ENCODE peak calls at places on chromosomes 7 and 10, in seven cellular contexts. T is cardiac fibroblast, D is B cell, S is breast epithelium, Y is ovary, I is nephron progenitor cell, K is mesothelial cell of epicardium. P is an unnamed sample.

GRCh38 chr7:29275018-29275318 is 80.4 kb downstream of the CHN2 start:
- DNase-seq in S (no peak), K (no peak), I (no peak), D (no peak), Y (no peak), T (no peak), P (no peak)

GRCh38 chr7:17095001-17095574 is 203.4 kb upstream of the AHR start:
- DNase-seq in D (no peak), S (peak; percentile 60), K (no peak), T (peak; percentile 64), I (no peak), Y (no peak), P (no peak)

GRCh38 chr7:26087321-26088091 is 64.5 kb upstream of the NFE2L3 start:
- DNase-seq in I (no peak), Y (no peak), K (no peak), S (no peak), T (no peak), D (no peak), P (no peak)

GRCh38 chr7:34260282-34260681 is 354.9 kb downstream of the BMPER start:
- DNase-seq in K (no peak), D (no peak), S (no peak), Y (no peak), I (no peak), T (peak; percentile 85), P (no peak)

GRCh38 chr7:35875292-35875691 is 74.4 kb downstream of the SEPTIN7 start:
- DNase-seq in D (no peak), S (no peak), K (no peak), T (peak; percentile 53), I (no peak), Y (no peak), P (no peak)

GRCh38 chr10:76329891-76330575 is 898.6 kb downstream of the LRMDA start:
- DNase-seq in D (no peak), T (peak; percentile 29), K (no peak), Y (no peak), I (no peak), S (no peak), P (no peak)

GRCh38 chr7:100773491-100773890 is 40.1 kb downstream of the ZAN start:
- DNase-seq in Y (no peak), K (no peak), S (no peak), D (no peak), T (no peak), I (no peak), P (peak; percentile 11)

GRCh38 chr10:4004144-4004543 is 219.1 kb upstream of the KLF6 start:
- DNase-seq in Y (no peak), I (peak; percentile 10), T (no peak), K (no peak), S (no peak), D (no peak), P (no peak)

GRCh38 chr10:16521311-16522016 is at the start of gene C1QL3:
- DNase-seq in Y (no peak), T (peak; percentile 36), I (peak; percentile 53), D (no peak), K (no peak), S (no peak), P (peak; percentile 63)

GRCh38 chr7:6202117-6202516 is 70.3 kb downstream of the CYTH3 start:
- DNase-seq in T (no peak), Y (no peak), D (no peak), S (no peak), I (no peak), K (no peak), P (no peak)

GRCh38 chr7:43112088-43112940 is at the start of gene HECW1:
- DNase-seq in K (no peak), T (no peak), I (peak; percentile 49), Y (no peak), S (no peak), D (no peak), P (peak; percentile 37)

GRCh38 chr10:133127291-133128125 is 32.5 kb upstream of the KNDC1 start:
- DNase-seq in K (no peak), Y (no peak), S (peak; percentile 42), D (peak; percentile 36), I (peak; percentile 65), T (no peak), P (peak; percentile 57)

GRCh38 chr10:90937645-90938258 is 16.9 kb upstream of the ANKRD1 start:
- DNase-seq in D (no peak), Y (no peak), I (no peak), S (no peak), K (no peak), T (no peak), P (no peak)

GRCh38 chr10:127907411-127908105 is 655 bp downstream of the PTPRE start:
- DNase-seq in Y (no peak), T (peak; percentile 72), D (no peak), K (no peak), I (peak; percentile 47), S (no peak), P (no peak)

GRCh38 chr7:98240961-98241673 is 10.9 kb downstream of the TECPR1 start:
- DNase-seq in Y (no peak), S (no peak), D (no peak), I (peak; percentile 73), T (peak; percentile 53), K (no peak), P (peak; percentile 74)

GRCh38 chr10:4372601-4373000 is 453.4 kb upstream of the AKR1E2 start:
- DNase-seq in T (peak; percentile 98), D (no peak), Y (no peak), I (no peak), K (no peak), S (no peak), P (no peak)

GRCh38 chr10:114525368-114525949 is 121.2 kb upstream of the AFAP1L2 start:
- DNase-seq in D (no peak), T (peak; percentile 29), I (no peak), S (no peak), K (no peak), Y (peak; percentile 15), P (no peak)

GRCh38 chr7:134828361-134828760 is 48.9 kb downstream of the CALD1 start:
- DNase-seq in K (no peak), T (no peak), S (no peak), Y (no peak), D (no peak), I (no peak), P (no peak)

GRCh38 chr10:359093-359492 is 223.8 kb downstream of the ZMYND11 start:
- DNase-seq in K (no peak), S (peak; percentile 15), I (no peak), Y (no peak), D (no peak), T (no peak), P (no peak)

GRCh38 chr10:15824498-15824897 is 35.8 kb downstream of the MINDY3 start:
- DNase-seq in S (no peak), Y (no peak), T (peak; percentile 56), K (no peak), I (no peak), D (no peak), P (no peak)

GRCh38 chr10:34184901-34185386 is 630.2 kb downstream of the PARD3 start:
- DNase-seq in D (no peak), I (no peak), T (no peak), K (no peak), S (no peak), Y (no peak), P (no peak)

GRCh38 chr10:131264110-131264788 is 47.3 kb downstream of the TCERG1L start:
- DNase-seq in K (no peak), T (no peak), Y (no peak), D (no peak), S (peak; percentile 35), I (no peak), P (no peak)

GRCh38 chr10:52740913-52741675 is 31.5 kb downstream of the MBL2 start:
- DNase-seq in K (no peak), I (peak; percentile 72), D (peak; percentile 49), T (peak; percentile 52), S (no peak), Y (no peak), P (peak; percentile 53)

GRCh38 chr7:124785994-124786393 is 20.4 kb upstream of the GPR37 start:
- DNase-seq in I (no peak), T (no peak), Y (no peak), D (no peak), S (no peak), K (no peak), P (no peak)

GRCh38 chr7:30430300-30430699 is 48.3 kb downstream of the NOD1 start:
- DNase-seq in D (no peak), K (no peak), S (peak; percentile 60), T (peak; percentile 16), Y (no peak), I (no peak), P (no peak)

GRCh38 chr10:7417103-7417623 is 6.3 kb upstream of the SFMBT2 start:
- DNase-seq in D (no peak), T (peak; percentile 64), K (no peak), S (no peak), Y (no peak), I (no peak), P (no peak)
- TF ChIP-seq CTCF in D (peak; percentile 77), T (peak; percentile 12), K (no peak), S (no peak), Y (no peak), I (peak; percentile 29), P (peak; percentile 50)

GRCh38 chr10:14182781-14183180 is 147.9 kb downstream of the FRMD4A start:
- DNase-seq in I (no peak), S (no peak), K (no peak), Y (no peak), T (no peak), D (no peak), P (no peak)

GRCh38 chr10:14184841-14185500 is 145.8 kb downstream of the FRMD4A start:
- DNase-seq in T (no peak), S (no peak), Y (no peak), K (no peak), D (peak; percentile 65), I (no peak), P (peak; percentile 65)

GRCh38 chr10:14190702-14191101 is 140.0 kb downstream of the FRMD4A start:
- DNase-seq in D (no peak), T (no peak), K (no peak), S (no peak), I (no peak), Y (no peak), P (no peak)

GRCh38 chr10:14185501-14186045 is 145.2 kb downstream of the FRMD4A start:
- DNase-seq in Y (no peak), D (peak; percentile 65), S (no peak), K (no peak), I (peak; percentile 27), T (peak; percentile 38), P (peak; percentile 61)

GRCh38 chr10:14186245-14186644 is 144.5 kb downstream of the FRMD4A start:
- DNase-seq in K (no peak), S (no peak), T (no peak), I (no peak), D (no peak), Y (no peak), P (no peak)
- TF ChIP-seq CTCF in K (no peak), S (no peak), T (peak; percentile 45), I (no peak), D (no peak), Y (no peak), P (peak; percentile 15)

GRCh38 chr7:2544541-2545188 is 10.7 kb downstream of the BRAT1 start:
- DNase-seq in K (no peak), Y (no peak), I (no peak), T (no peak), D (no peak), S (no peak), P (no peak)
- TF ChIP-seq CTCF in K (no peak), Y (no peak), I (no peak), T (no peak), D (no peak), S (no peak), P (no peak)

DNA sequence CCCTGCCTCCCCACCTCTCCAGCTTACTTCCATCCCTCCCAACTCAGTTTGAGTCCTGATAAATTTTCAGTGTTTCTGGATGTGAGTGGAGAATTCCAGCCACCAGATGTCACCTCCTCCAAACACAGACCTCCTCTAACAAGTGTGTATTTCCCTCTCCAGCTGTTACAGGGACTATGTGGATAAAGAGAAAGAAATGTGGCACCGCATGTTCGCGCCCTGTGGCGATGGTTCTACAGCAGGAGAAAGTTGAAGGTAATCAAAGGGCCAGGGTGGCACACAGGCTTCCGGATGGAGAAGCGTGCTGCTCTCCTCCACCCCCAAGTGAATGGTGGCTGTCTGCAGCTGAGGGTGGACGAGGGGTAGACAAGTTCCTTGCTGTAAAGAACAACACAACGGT is 14.7 kb downstream of the FKBP6 start:
- DNase-seq in T (peak; percentile 73), K (no peak), I (no peak), D (no peak), S (no peak), Y (peak; percentile 17), P (no peak)
- TF ChIP-seq CTCF in T (peak; percentile 60), K (peak; percentile 14), I (peak; percentile 37), D (no peak), S (no peak), Y (no peak), P (no peak)

P was measured in GM13977.